ENCODE peak calls at places on chromosomes 13 and 19, in eight cellular contexts. B is prostate gland, R is tibial nerve, U is uterus, W is IMR-90, H is HCT116, Y is mesenchymal stem cell, P is foreskin keratinocyte. V is an unnamed sample.

GRCh38 chr19:51688665-51689571 is 4.2 kb upstream of the SPACA6 start:
- DNase-seq in B (peak; percentile 86), R (peak; percentile 90), U (peak; percentile 95), W (peak; percentile 95), H (peak; percentile 73), Y (peak; percentile 98), P (peak; percentile 80), V (peak; percentile 93)

GRCh38 chr19:50921391-50922315 is 10.5 kb upstream of the KLK4 start:
- DNase-seq in B (no peak), R (peak; percentile 31), U (no peak), W (no peak), H (no peak), Y (no peak), P (no peak), V (no peak)

GRCh38 chr13:84894749-84895148 is 904.5 kb downstream of the SLITRK6 start:
- DNase-seq in B (no peak), R (no peak), U (no peak), W (no peak), H (no peak), Y (no peak), P (no peak), V (no peak)

GRCh38 chr13:102707465-102707864 is 12.6 kb upstream of the METTL21C start:
- DNase-seq in B (no peak), R (no peak), U (no peak), W (peak; percentile 94), H (no peak), Y (peak; percentile 78), P (peak; percentile 94), V (no peak)

GRCh38 chr19:29528350-29528945 is 2.7 kb downstream of the VSTM2B start:
- DNase-seq in B (no peak), R (peak; percentile 39), U (no peak), W (peak; percentile 58), H (peak; percentile 31), Y (peak; percentile 41), P (peak; percentile 17), V (peak; percentile 49)

GRCh38 chr13:51950722-51951121 is 60.5 kb downstream of the ATP7B start:
- DNase-seq in B (no peak), R (no peak), U (no peak), W (no peak), H (no peak), Y (no peak), P (no peak), V (peak; percentile 54)

GRCh38 chr19:405138-405965 is 3.6 kb downstream of the C2CD4C start:
- DNase-seq in B (no peak), R (no peak), U (peak; percentile 5), W (no peak), H (no peak), Y (no peak), P (no peak), V (no peak)

GRCh38 chr19:39949026-39949747 is 14.8 kb upstream of the FCGBP start:
- DNase-seq in B (no peak), R (no peak), U (no peak), W (no peak), H (no peak), Y (no peak), P (no peak), V (no peak)

GRCh38 chr13:110415669-110416068 is 108.6 kb downstream of the COL4A2 start:
- DNase-seq in B (no peak), R (no peak), U (peak; percentile 46), W (peak; percentile 24), H (peak; percentile 61), Y (peak; percentile 49), P (peak; percentile 39), V (no peak)

DNA sequence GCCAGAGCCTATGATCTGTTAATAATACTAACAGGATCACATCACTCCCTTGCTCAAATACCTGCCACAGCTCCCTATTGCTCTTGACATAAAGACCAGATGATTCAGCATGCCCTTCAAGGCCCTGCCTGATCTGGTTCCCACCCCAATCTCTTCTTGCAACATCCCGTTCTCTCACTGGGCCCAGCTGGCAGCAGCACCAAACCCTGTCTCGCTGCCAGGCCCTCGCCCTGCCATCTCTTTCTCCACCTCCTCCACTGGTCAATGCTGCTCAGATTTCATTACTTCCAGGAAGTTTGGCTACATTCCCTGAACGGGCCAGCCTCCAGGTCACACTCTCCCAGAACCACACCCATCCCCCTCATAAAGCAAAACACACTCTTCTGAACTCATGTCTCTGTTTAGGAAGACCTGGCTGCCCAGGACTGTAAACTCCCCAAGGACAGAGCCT is 8.6 kb upstream of the BCAT2 start:
- DNase-seq in B (peak; percentile 97), R (peak; percentile 96), U (peak; percentile 85), W (peak; percentile 79), H (peak; percentile 54), Y (no peak), P (no peak), V (peak; percentile 85)
- H3K4me1 ChIP-seq in B (peaks cover 13% of the 10 kb centered on the region), R (no peaks in the 10 kb centered on the region), U (no peaks in the 10 kb centered on the region), W (peaks cover 3% of the 10 kb centered on the region), H (peaks cover 29% of the 10 kb centered on the region), Y (peaks cover 11% of the 10 kb centered on the region), P (no peaks in the 10 kb centered on the region), V (no peaks in the 10 kb centered on the region)

GRCh38 chr13:33193428-33193974 is 92.1 kb downstream of the STARD13 start:
- DNase-seq in B (no peak), R (no peak), U (no peak), W (no peak), H (no peak), Y (no peak), P (no peak), V (no peak)
- H3K4me1 ChIP-seq in B (peaks cover 5% of the 10 kb centered on the region), R (no peaks in the 10 kb centered on the region), U (peaks cover 4% of the 10 kb centered on the region), W (peaks cover 26% of the 10 kb centered on the region), H (no peaks in the 10 kb centered on the region), Y (peaks cover 7% of the 10 kb centered on the region), P (no peaks in the 10 kb centered on the region), V (peaks cover 89% of the 10 kb centered on the region)

GRCh38 chr13:114057131-114058050 is 75.0 kb downstream of the RASA3 start:
- DNase-seq in B (no peak), R (no peak), U (no peak), W (no peak), H (no peak), Y (no peak), P (no peak), V (no peak)

GRCh38 chr13:114059946-114060860 is 72.2 kb downstream of the RASA3 start:
- DNase-seq in B (peak; percentile 58), R (peak; percentile 53), U (no peak), W (no peak), H (no peak), Y (no peak), P (no peak), V (peak; percentile 47)

GRCh38 chr13:114061047-114061446 is 71.4 kb downstream of the RASA3 start:
- DNase-seq in B (no peak), R (no peak), U (no peak), W (no peak), H (no peak), Y (no peak), P (no peak), V (no peak)

GRCh38 chr13:114058051-114058867 is 74.2 kb downstream of the RASA3 start:
- DNase-seq in B (no peak), R (no peak), U (no peak), W (no peak), H (no peak), Y (no peak), P (no peak), V (no peak)

GRCh38 chr13:114059428-114059827 is 73.0 kb downstream of the RASA3 start:
- DNase-seq in B (no peak), R (no peak), U (no peak), W (no peak), H (no peak), Y (no peak), P (no peak), V (no peak)
- H3K4me1 ChIP-seq in B (no peaks in the 10 kb centered on the region), R (peaks cover 3% of the 10 kb centered on the region), U (no peaks in the 10 kb centered on the region), W (peaks cover 18% of the 10 kb centered on the region), H (peaks cover 15% of the 10 kb centered on the region), Y (peaks cover 75% of the 10 kb centered on the region), P (peaks cover 8% of the 10 kb centered on the region), V (peaks cover 44% of the 10 kb centered on the region)

GRCh38 chr19:5006821-5007220 is 37.9 kb downstream of the KDM4B start:
- DNase-seq in B (no peak), R (no peak), U (no peak), W (no peak), H (no peak), Y (no peak), P (no peak), V (no peak)
- H3K4me1 ChIP-seq in B (peaks cover 16% of the 10 kb centered on the region), R (no peaks in the 10 kb centered on the region), U (no peaks in the 10 kb centered on the region), W (no peaks in the 10 kb centered on the region), H (peaks cover 10% of the 10 kb centered on the region), Y (peaks cover 30% of the 10 kb centered on the region), P (peaks cover 5% of the 10 kb centered on the region), V (no peaks in the 10 kb centered on the region)

DNA sequence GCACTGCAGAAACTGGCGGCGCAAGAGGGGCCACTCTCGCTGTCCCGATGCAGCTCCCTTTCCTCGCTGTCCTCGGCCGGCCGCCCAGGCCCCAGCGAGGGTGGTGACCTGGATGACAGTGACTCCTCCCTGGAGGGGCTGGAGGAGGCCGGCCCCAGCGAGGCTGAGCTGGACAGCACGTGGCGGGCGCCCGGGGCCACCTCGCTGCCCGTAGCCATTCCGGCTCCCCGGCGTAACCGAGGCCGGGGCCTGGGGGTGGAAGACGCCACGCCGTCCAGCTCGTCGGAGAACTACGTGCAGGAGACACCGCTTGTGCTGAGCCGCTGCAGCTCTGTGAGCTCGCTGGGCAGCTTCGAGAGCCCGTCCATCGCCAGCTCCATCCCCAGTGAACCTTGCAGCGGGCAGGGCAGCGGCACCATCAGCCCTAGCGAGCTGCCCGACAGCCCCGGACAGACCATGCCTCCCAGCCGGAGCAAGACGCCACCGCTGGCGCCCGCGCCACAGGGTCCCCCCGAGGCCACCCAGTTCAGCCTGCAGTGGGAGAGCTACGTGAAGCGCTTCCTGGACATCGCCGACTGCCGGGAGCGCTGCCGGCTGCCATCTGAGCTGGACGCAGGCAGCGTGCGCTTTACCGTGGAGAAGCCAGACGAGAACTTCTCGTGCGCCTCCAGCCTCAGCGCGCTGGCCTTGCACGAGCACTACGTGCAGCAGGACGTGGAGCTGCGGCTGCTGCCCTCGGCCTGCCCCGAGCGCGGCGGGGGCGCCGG is 12.4 kb downstream of the C19orf25 start:
- DNase-seq in B (no peak), R (no peak), U (no peak), W (no peak), H (no peak), Y (no peak), P (no peak), V (no peak)
- H3K4me1 ChIP-seq in B (peaks cover 22% of the 10 kb centered on the region), R (no peaks in the 10 kb centered on the region), U (peaks cover 12% of the 10 kb centered on the region), W (peaks cover 21% of the 10 kb centered on the region), H (peaks cover 13% of the 10 kb centered on the region), Y (peaks cover 61% of the 10 kb centered on the region), P (no peaks in the 10 kb centered on the region), V (peaks cover 47% of the 10 kb centered on the region)

GRCh38 chr13:32538621-32539246 is at the start of gene N4BP2L2:
- DNase-seq in B (peak; percentile 96), R (peak; percentile 93), U (peak; percentile 96), W (peak; percentile 99), H (peak; percentile 93), Y (peak; percentile 98), P (peak; percentile 92), V (peak; percentile 97)

GRCh38 chr13:32538234-32538620 is 368 bp downstream of the N4BP2L2 start:
- DNase-seq in B (no peak), R (no peak), U (no peak), W (peak; percentile 62), H (no peak), Y (peak; percentile 83), P (no peak), V (peak; percentile 22)

GRCh38 chr13:32535748-32536147 is 2.8 kb downstream of the N4BP2L2 start:
- DNase-seq in B (no peak), R (no peak), U (no peak), W (no peak), H (no peak), Y (no peak), P (no peak), V (no peak)

GRCh38 chr13:32537580-32538233 is 888 bp downstream of the N4BP2L2 start:
- DNase-seq in B (peak; percentile 8), R (peak; percentile 23), U (peak; percentile 27), W (no peak), H (peak; percentile 6), Y (no peak), P (no peak), V (peak; percentile 37)

GRCh38 chr13:32535140-32535539 is 3.5 kb downstream of the N4BP2L2 start:
- DNase-seq in B (no peak), R (no peak), U (no peak), W (peak; percentile 7), H (no peak), Y (peak; percentile 13), P (no peak), V (no peak)
- H3K4me1 ChIP-seq in B (no peaks in the 10 kb centered on the region), R (peaks cover 4% of the 10 kb centered on the region), U (peaks cover 13% of the 10 kb centered on the region), W (peaks cover 8% of the 10 kb centered on the region), H (peaks cover 5% of the 10 kb centered on the region), Y (peaks cover 2% of the 10 kb centered on the region), P (peaks cover 5% of the 10 kb centered on the region), V (peaks cover 65% of the 10 kb centered on the region)

V was measured in heart right ventricle.